ENCODE peak calls at places on chromosomes 13 and 19, in ten cellular contexts. L, P, N, Y, X, Z, B, C, V and W are unnamed samples.
A peak's percentile ranks its signal among the peaks of the same experiment; 100 is the strongest.

GRCh38 chr13:110114351-110114750 is 192.6 kb downstream of the COL4A1 start:
- DNase-seq in V (no peak), Y (no peak), N (no peak), P (no peak), L (no peak), Z (peak; percentile 73), B (no peak), X (no peak), C (peak; percentile 19), W (no peak)

GRCh38 chr19:42440357-42441046 is 2.2 kb downstream of the CXCL17 start:
- DNase-seq in V (peak; percentile 21), L (peak; percentile 80), B (peak; percentile 85), X (peak; percentile 42), C (peak; percentile 74), Z (peak; percentile 59), N (peak; percentile 61), P (no peak), Y (peak; percentile 74), W (peak; percentile 86)

GRCh38 chr19:33329060-33329459 is 26.7 kb upstream of the CEBPA start:
- DNase-seq in Z (no peak), V (no peak), N (no peak), L (no peak), C (no peak), P (no peak), Y (no peak), B (no peak), X (no peak), W (no peak)

GRCh38 chr19:6773323-6773931 is 919 bp downstream of the VAV1 start:
- DNase-seq in X (no peak), Y (no peak), L (no peak), P (no peak), C (peak; percentile 76), Z (no peak), V (no peak), N (no peak), B (peak; percentile 46), W (no peak)

GRCh38 chr13:34250151-34250550 is 432.2 kb downstream of the RFC3 start:
- DNase-seq in Z (no peak), X (no peak), B (no peak), Y (no peak), P (no peak), C (no peak), N (no peak), L (no peak), V (no peak), W (no peak)

GRCh38 chr19:55431183-55431582 is 11.9 kb downstream of the SHISA7 start:
- DNase-seq in N (no peak), B (no peak), C (no peak), L (no peak), P (no peak), Y (no peak), X (no peak), Z (no peak), V (no peak), W (no peak)

GRCh38 chr19:14048439-14049153 is 13.3 kb downstream of the PALM3 start:
- DNase-seq in Y (peak; percentile 63), N (peak; percentile 79), C (peak; percentile 94), P (no peak), V (peak; percentile 17), L (peak; percentile 46), B (peak; percentile 82), Z (no peak), X (no peak), W (peak; percentile 62)

GRCh38 chr19:3538965-3539742 is at the start of gene TEKTIP1:
- DNase-seq in L (no peak), V (no peak), X (no peak), B (no peak), Z (no peak), N (peak; percentile 68), C (peak; percentile 92), Y (no peak), P (no peak), W (no peak)

GRCh38 chr19:7561229-7561806 is 25.8 kb downstream of the PNPLA6 start:
- DNase-seq in V (no peak), N (no peak), X (no peak), Y (no peak), P (no peak), L (no peak), C (peak; percentile 25), Z (no peak), B (no peak), W (no peak)

GRCh38 chr13:67330149-67330548 is 100.0 kb upstream of the PCDH9 start:
- DNase-seq in N (no peak), B (no peak), P (no peak), V (no peak), C (no peak), L (no peak), X (no peak), Z (no peak), Y (no peak), W (no peak)

GRCh38 chr13:48094404-48094780 is 512 bp downstream of the MED4 start:
- DNase-seq in C (no peak), Z (no peak), X (no peak), B (no peak), N (peak; percentile 3), Y (no peak), P (no peak), L (peak; percentile 18), V (no peak), W (peak; percentile 36)

GRCh38 chr19:45439569-45440258 is 16.0 kb upstream of the ERCC1 start:
- DNase-seq in V (peak; percentile 66), Z (peak; percentile 72), P (no peak), C (peak; percentile 94), X (no peak), B (peak; percentile 84), Y (peak; percentile 81), L (peak; percentile 78), N (peak; percentile 88), W (peak; percentile 82)

GRCh38 chr19:29622191-29623070 is 16.3 kb downstream of the POP4 start:
- DNase-seq in X (no peak), P (no peak), C (peak; percentile 80), Y (no peak), L (peak; percentile 58), N (peak; percentile 38), B (no peak), V (no peak), Z (no peak), W (peak; percentile 13)

GRCh38 chr19:47133021-47133471 is 2.4 kb downstream of the SAE1 start:
- DNase-seq in X (no peak), L (no peak), C (no peak), N (no peak), Y (no peak), Z (no peak), V (no peak), P (no peak), B (no peak), W (no peak)

GRCh38 chr13:99859178-99860177 is 112.1 kb downstream of the ZIC5 start:
- DNase-seq in C (no peak), B (no peak), Y (no peak), N (no peak), Z (no peak), V (no peak), L (no peak), X (no peak), P (no peak), W (no peak)

GRCh38 chr19:18737337-18737953 is 53.7 kb downstream of the COMP start:
- DNase-seq in B (no peak), Y (no peak), V (no peak), N (no peak), Z (peak; percentile 15), L (no peak), X (no peak), C (no peak), P (no peak), W (no peak)

GRCh38 chr19:44817725-44818469 is 9.0 kb downstream of the BCAM start:
- DNase-seq in L (no peak), N (no peak), Z (no peak), V (no peak), B (no peak), C (no peak), P (no peak), X (no peak), Y (no peak), W (no peak)

GRCh38 chr19:34397853-34398252 is 6.3 kb upstream of the PDCD2L start:
- DNase-seq in Y (no peak), X (no peak), Z (no peak), V (no peak), P (no peak), L (no peak), B (no peak), C (no peak), N (no peak), W (no peak)

GRCh38 chr13:24923305-24923640 is 159.3 kb downstream of the RNF17 start:
- DNase-seq in L (peak; percentile 69), B (no peak), X (no peak), P (peak; percentile 28), C (no peak), Y (no peak), N (peak; percentile 81), V (no peak), Z (peak; percentile 75), W (peak; percentile 63)

GRCh38 chr13:90386090-90386489 is 961.4 kb upstream of the MIR17HG start:
- DNase-seq in Z (no peak), Y (no peak), C (no peak), B (no peak), X (no peak), N (no peak), L (no peak), P (no peak), V (no peak), W (no peak)

GRCh38 chr19:11737964-11738745 is 591 bp downstream of the ZNF823 start:
- DNase-seq in Z (peak; percentile 12), X (no peak), B (peak; percentile 44), N (peak; percentile 36), V (no peak), L (peak; percentile 23), Y (no peak), C (peak; percentile 69), P (no peak), W (peak; percentile 46)

GRCh38 chr13:112772929-112773328 is 83.1 kb downstream of the ATP11A start:
- DNase-seq in L (no peak), C (peak; percentile 57), Z (no peak), Y (no peak), X (no peak), B (no peak), P (no peak), N (no peak), V (no peak), W (no peak)

GRCh38 chr13:85997587-85997986 is 198.4 kb upstream of the SLITRK6 start:
- DNase-seq in Y (no peak), P (no peak), X (no peak), B (no peak), L (no peak), V (no peak), Z (no peak), C (no peak), N (no peak), W (no peak)

GRCh38 chr19:3338541-3339181 is 27.7 kb upstream of the NFIC start:
- DNase-seq in B (peak; percentile 68), N (no peak), Z (no peak), V (peak; percentile 38), L (no peak), C (no peak), Y (no peak), X (no peak), P (peak; percentile 76), W (no peak)

GRCh38 chr13:33349314-33349995 is 63.9 kb upstream of the STARD13 start:
- DNase-seq in P (no peak), Y (no peak), B (no peak), V (no peak), Z (no peak), C (peak; percentile 51), X (no peak), N (peak; percentile 26), L (no peak), W (peak; percentile 38)

GRCh38 chr19:58003153-58003828 is 671 bp upstream of the ZNF606 start:
- DNase-seq in P (no peak), N (no peak), X (no peak), B (no peak), Z (no peak), C (no peak), V (no peak), Y (no peak), L (no peak), W (no peak)

GRCh38 chr13:26984337-26984736 is 187.3 kb downstream of the USP12 start:
- DNase-seq in L (no peak), V (no peak), X (no peak), P (no peak), C (no peak), B (no peak), Y (no peak), Z (no peak), N (no peak), W (no peak)

GRCh38 chr19:54207908-54208783 is 7.5 kb downstream of the RPS9 start:
- DNase-seq in P (no peak), X (no peak), Z (peak; percentile 78), Y (no peak), L (peak; percentile 31), N (peak; percentile 62), V (no peak), B (no peak), C (peak; percentile 64), W (peak; percentile 65)